ENCODE peak calls at places on chromosome 17, in five cellular contexts. Y is AG09309; V is adrenal gland; J is CD8-positive, alpha-beta T cell; Z is bronchial epithelial cell. N is an unnamed sample.

GRCh38 chr17:43690624-43691316 is 29.0 kb upstream of the MEOX1 start:
- DNase-seq in Y (no peak), V (no peak), J (no peak), Z (no peak), N (no peak)

GRCh38 chr17:47277921-47278320 is 24.3 kb downstream of the ITGB3 start:
- DNase-seq in Y (no peak), V (no peak), J (no peak), Z (no peak), N (no peak)

GRCh38 chr17:74280093-74280513 is 6.1 kb downstream of the DNAI2 start:
- DNase-seq in Y (no peak), V (no peak), J (peak; percentile 64), Z (no peak), N (no peak)

GRCh38 chr17:59423137-59423703 is 91.8 kb downstream of the YPEL2 start:
- DNase-seq in Y (no peak), V (peak; percentile 83), J (no peak), Z (peak; percentile 48), N (peak; percentile 43)

GRCh38 chr17:81251091-81251942 is 12.2 kb downstream of the NDUFAF8 start:
- DNase-seq in Y (no peak), V (no peak), J (no peak), Z (no peak), N (no peak)

GRCh38 chr17:78925662-78926555 is 722 bp upstream of the TIMP2 start:
- DNase-seq in Y (peak; percentile 69), V (peak; percentile 64), J (no peak), Z (no peak), N (no peak)

GRCh38 chr17:76597156-76598003 is 11.7 kb upstream of the ST6GALNAC2 start:
- DNase-seq in Y (no peak), V (no peak), J (no peak), Z (peak; percentile 100), N (peak; percentile 99)

GRCh38 chr17:8955560-8955959 is 9.9 kb downstream of the PIK3R5 start:
- DNase-seq in Y (no peak), V (no peak), J (no peak), Z (no peak), N (no peak)

GRCh38 chr17:1931759-1932579 is 93.2 kb downstream of the RTN4RL1 start:
- DNase-seq in Y (no peak), V (no peak), J (no peak), Z (peak; percentile 35), N (peak; percentile 49)

GRCh38 chr17:13353590-13353989 is 248.1 kb downstream of the HS3ST3A1 start:
- DNase-seq in Y (no peak), V (no peak), J (no peak), Z (no peak), N (no peak)

GRCh38 chr17:37440424-37440823 is 33.7 kb downstream of the TADA2A start:
- DNase-seq in Y (no peak), V (no peak), J (no peak), Z (no peak), N (no peak)

GRCh38 chr17:61579961-61580360 is 11.1 kb downstream of the NACA2 start:
- DNase-seq in Y (no peak), V (no peak), J (no peak), Z (no peak), N (no peak)

GRCh38 chr17:43822566-43823190 is 10.3 kb downstream of the MPP3 start:
- DNase-seq in Y (no peak), V (no peak), J (no peak), Z (no peak), N (no peak)

GRCh38 chr17:75847595-75848522 is 3.7 kb upstream of the UNC13D start:
- DNase-seq in Y (no peak), V (no peak), J (no peak), Z (no peak), N (no peak)

GRCh38 chr17:81842378-81842724 is 7.5 kb upstream of the PPP1R27 start:
- DNase-seq in Y (no peak), V (no peak), J (no peak), Z (no peak), N (no peak)

GRCh38 chr17:66948061-66948750 is 16.3 kb upstream of the CACNG4 start:
- DNase-seq in Y (no peak), V (no peak), J (no peak), Z (no peak), N (no peak)

GRCh38 chr17:83195330-83196087 is 116.1 kb downstream of the METRNL start:
- DNase-seq in Y (peak; percentile 79), V (peak; percentile 6), J (no peak), Z (no peak), N (no peak)

GRCh38 chr17:36092228-36092627 is 2.3 kb upstream of the CCL3 start:
- DNase-seq in Y (no peak), V (no peak), J (no peak), Z (no peak), N (no peak)

GRCh38 chr17:77325826-77326581 is 185.2 kb downstream of the SEC14L1 start:
- DNase-seq in Y (no peak), V (no peak), J (no peak), Z (no peak), N (no peak)

GRCh38 chr17:39755550-39756375 is 18.0 kb downstream of the GRB7 start:
- DNase-seq in Y (no peak), V (no peak), J (peak; percentile 60), Z (no peak), N (no peak)

GRCh38 chr17:1480747-1481465 is 11.6 kb downstream of the MYO1C start:
- DNase-seq in Y (no peak), V (peak; percentile 60), J (no peak), Z (no peak), N (no peak)

GRCh38 chr17:42411905-42412679 is 11.0 kb downstream of the CAVIN1 start:
- DNase-seq in Y (no peak), V (no peak), J (no peak), Z (no peak), N (no peak)
- H3K4me3 ChIP-seq in Y (no peak overlapping the region), V (no peak overlapping the region), J (no peak overlapping the region), Z (no peak overlapping the region), N (no peak overlapping the region)

GRCh38 chr17:79987187-79987889 is 48.3 kb downstream of the TBC1D16 start:
- DNase-seq in Y (no peak), V (no peak), J (no peak), Z (peak; percentile 25), N (peak; percentile 20)
- TF ChIP-seq CTCF in Y (no peak), V (no peak), J (no peak), Z (no peak), N (no peak)

GRCh38 chr17:69761767-69762321 is 313.2 kb upstream of the KCNJ16 start:
- DNase-seq in Y (peak; percentile 94), V (no peak), J (no peak), Z (peak; percentile 99), N (peak; percentile 96)

GRCh38 chr17:69764137-69764536 is 310.9 kb upstream of the KCNJ16 start:
- DNase-seq in Y (no peak), V (no peak), J (no peak), Z (peak; percentile 68), N (peak; percentile 60)

GRCh38 chr17:69763503-69763902 is 311.5 kb upstream of the KCNJ16 start:
- DNase-seq in Y (no peak), V (no peak), J (no peak), Z (peak; percentile 54), N (peak; percentile 54)

GRCh38 chr17:69762359-69762758 is 312.7 kb upstream of the KCNJ16 start:
- DNase-seq in Y (no peak), V (no peak), J (no peak), Z (no peak), N (peak; percentile 29)

GRCh38 chr17:69762766-69763165 is 312.3 kb upstream of the KCNJ16 start:
- DNase-seq in Y (no peak), V (no peak), J (no peak), Z (no peak), N (no peak)
- H3K4me3 ChIP-seq in Y (no peak overlapping the region), V (no peak overlapping the region), J (no peak overlapping the region), Z (no peak overlapping the region), N (no peak overlapping the region)

DNA sequence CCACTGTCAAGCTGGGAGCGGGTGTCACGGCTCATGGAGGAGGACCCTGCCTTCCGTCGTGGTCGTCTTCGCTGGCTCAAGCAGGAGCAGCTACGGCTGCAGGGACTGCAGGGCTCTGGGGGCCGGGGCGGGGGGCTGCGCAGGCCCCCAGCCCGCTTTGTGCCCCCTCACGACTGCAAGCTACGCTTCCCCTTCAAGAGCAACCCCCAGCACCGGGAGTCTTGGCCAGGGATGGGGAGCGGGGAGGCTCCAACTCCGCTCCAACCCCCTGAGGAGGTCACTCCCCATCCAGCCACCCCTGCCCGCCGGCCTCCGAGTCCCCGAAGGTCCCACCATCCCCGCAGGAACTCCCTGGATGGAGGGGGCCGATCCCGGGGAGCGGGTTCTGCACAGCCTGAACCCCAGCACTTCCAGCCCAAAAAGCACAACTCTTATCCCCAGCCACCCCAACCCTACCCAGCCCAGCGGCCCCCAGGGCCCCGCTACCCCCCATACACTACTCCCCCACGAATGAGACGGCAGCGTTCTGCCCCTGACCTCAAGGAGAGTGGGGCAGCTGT is 11.6 kb downstream of the SLC52A1 start:
- DNase-seq in Y (no peak), V (no peak), J (no peak), Z (no peak), N (no peak)
- TF ChIP-seq CTCF in Y (no peak), V (no peak), J (no peak), Z (no peak), N (no peak)

GRCh38 chr17:72587773-72588511 is 467.1 kb downstream of the SOX9 start:
- DNase-seq in Y (no peak), V (no peak), J (no peak), Z (peak; percentile 81), N (peak; percentile 83)
- H3K4me3 ChIP-seq in Y (no peak overlapping the region), V (no peak overlapping the region), J (no peak overlapping the region), Z (peak overlapping the region; percentile 90), N (peak overlapping the region; percentile 99)

GRCh38 chr17:4551141-4551540 is 4.0 kb downstream of the MYBBP1A start:
- DNase-seq in Y (no peak), V (no peak), J (no peak), Z (no peak), N (no peak)
- TF ChIP-seq CTCF in Y (peak; percentile 4), V (no peak), J (no peak), Z (peak; percentile 9), N (no peak)

DNA sequence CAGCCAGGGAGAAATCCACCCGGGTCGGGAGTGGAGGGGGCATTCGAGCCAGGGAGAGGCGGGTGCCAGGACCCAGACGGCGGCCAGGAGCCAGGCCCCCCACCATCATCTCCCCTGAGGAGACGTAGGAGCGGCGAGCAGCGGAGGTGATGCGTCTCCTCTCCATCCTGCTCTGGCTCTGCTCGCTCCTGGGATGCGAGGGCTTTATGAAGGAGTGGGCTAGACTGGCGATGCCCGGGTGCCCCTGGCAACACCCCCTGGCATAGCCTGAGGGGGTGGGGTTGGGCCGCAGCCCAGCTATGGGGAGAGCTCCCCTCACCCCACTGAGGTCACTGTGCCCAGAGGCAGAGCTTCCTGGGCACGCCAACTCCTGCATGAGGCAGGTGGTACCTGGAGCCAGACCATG is at the start of gene GFAP:
- DNase-seq in Y (no peak), V (no peak), J (no peak), Z (no peak), N (no peak)
- H3K4me3 ChIP-seq in Y (no peak within 1 kb of the TSS), V (no peak within 1 kb of the TSS), J (no peak within 1 kb of the TSS), Z (no peak within 1 kb of the TSS), N (no peak within 1 kb of the TSS)

GRCh38 chr17:69066482-69066881 is 5.8 kb upstream of the ABCA9 start:
- DNase-seq in Y (no peak), V (no peak), J (no peak), Z (no peak), N (no peak)
- TF ChIP-seq CTCF in Y (no peak), V (no peak), J (no peak), Z (no peak), N (no peak)